ENCODE peak calls at places on chromosomes 1 and 21, in six cellular contexts. One of them, this sample, is unnamed.

GRCh38 chr1:1073743-1074587 is at the start of gene RNF223:
- DNase-seq in IMR-90: no peak
- DNase-seq in neuronal stem cell: no peak
- DNase-seq in trophoblast cell: peak; percentile 98
- DNase-seq in mesenchymal stem cell: no peak
- DNase-seq in H1: no peak
- DNase-seq in this sample: no peak

GRCh38 chr1:25746299-25747045 is 53.5 kb upstream of the SELENON start:
- DNase-seq in IMR-90: no peak
- DNase-seq in neuronal stem cell: no peak
- DNase-seq in trophoblast cell: no peak
- DNase-seq in mesenchymal stem cell: no peak
- DNase-seq in H1: no peak
- DNase-seq in this sample: no peak

GRCh38 chr1:3060601-3061551 is 8.1 kb upstream of the PRDM16 start:
- DNase-seq in IMR-90: no peak
- DNase-seq in neuronal stem cell: no peak
- DNase-seq in trophoblast cell: no peak
- DNase-seq in mesenchymal stem cell: no peak
- DNase-seq in H1: no peak
- DNase-seq in this sample: peak; percentile 46

GRCh38 chr1:18468570-18468969 is 12.2 kb upstream of the KLHDC7A start:
- DNase-seq in IMR-90: no peak
- DNase-seq in neuronal stem cell: no peak
- DNase-seq in trophoblast cell: no peak
- DNase-seq in mesenchymal stem cell: no peak
- DNase-seq in H1: no peak
- DNase-seq in this sample: peak; percentile 36

GRCh38 chr1:31762726-31763670 is 1.1 kb downstream of the ADGRB2 start:
- DNase-seq in IMR-90: peak; percentile 27
- DNase-seq in neuronal stem cell: peak; percentile 72
- DNase-seq in trophoblast cell: no peak
- DNase-seq in mesenchymal stem cell: peak; percentile 67
- DNase-seq in H1: no peak
- DNase-seq in this sample: peak; percentile 82

GRCh38 chr1:87252406-87252805 is 76.3 kb upstream of the LMO4 start:
- DNase-seq in IMR-90: peak; percentile 76
- DNase-seq in neuronal stem cell: no peak
- DNase-seq in trophoblast cell: no peak
- DNase-seq in mesenchymal stem cell: peak; percentile 27
- DNase-seq in H1: no peak
- DNase-seq in this sample: no peak

GRCh38 chr1:162159515-162159914 is 90.0 kb downstream of the NOS1AP start:
- DNase-seq in IMR-90: no peak
- DNase-seq in neuronal stem cell: no peak
- DNase-seq in trophoblast cell: no peak
- DNase-seq in mesenchymal stem cell: no peak
- DNase-seq in H1: no peak
- DNase-seq in this sample: no peak

GRCh38 chr1:113541108-113541507 is 150.8 kb downstream of the MAGI3 start:
- DNase-seq in IMR-90: no peak
- DNase-seq in neuronal stem cell: no peak
- DNase-seq in trophoblast cell: no peak
- DNase-seq in mesenchymal stem cell: no peak
- DNase-seq in H1: no peak
- DNase-seq in this sample: no peak

GRCh38 chr1:88813474-88813873 is 77.9 kb downstream of the GTF2B start:
- DNase-seq in IMR-90: no peak
- DNase-seq in neuronal stem cell: no peak
- DNase-seq in trophoblast cell: no peak
- DNase-seq in mesenchymal stem cell: no peak
- DNase-seq in H1: no peak
- DNase-seq in this sample: no peak

GRCh38 chr1:100927276-100927675 is 31.4 kb downstream of the SLC30A7 start:
- DNase-seq in IMR-90: no peak
- DNase-seq in neuronal stem cell: no peak
- DNase-seq in trophoblast cell: no peak
- DNase-seq in mesenchymal stem cell: no peak
- DNase-seq in H1: no peak
- DNase-seq in this sample: peak; percentile 24

GRCh38 chr1:207020016-207020708 is 12.4 kb downstream of the C1orf116 start:
- DNase-seq in IMR-90: no peak
- DNase-seq in neuronal stem cell: no peak
- DNase-seq in trophoblast cell: no peak
- DNase-seq in mesenchymal stem cell: no peak
- DNase-seq in H1: no peak
- DNase-seq in this sample: no peak

GRCh38 chr1:96820111-96820510 is 98.5 kb downstream of the PTBP2 start:
- DNase-seq in IMR-90: peak; percentile 10
- DNase-seq in neuronal stem cell: no peak
- DNase-seq in trophoblast cell: no peak
- DNase-seq in mesenchymal stem cell: no peak
- DNase-seq in H1: no peak
- DNase-seq in this sample: no peak

GRCh38 chr21:34669149-34669879 is 520 bp downstream of the CLIC6 start:
- DNase-seq in IMR-90: no peak
- DNase-seq in neuronal stem cell: peak; percentile 18
- DNase-seq in trophoblast cell: no peak
- DNase-seq in mesenchymal stem cell: no peak
- DNase-seq in H1: no peak
- DNase-seq in this sample: peak; percentile 44

GRCh38 chr1:19643113-19643512 is 998 bp upstream of the NBL1 start:
- DNase-seq in IMR-90: no peak
- DNase-seq in neuronal stem cell: no peak
- DNase-seq in trophoblast cell: peak; percentile 8
- DNase-seq in mesenchymal stem cell: peak; percentile 37
- DNase-seq in H1: no peak
- DNase-seq in this sample: no peak

GRCh38 chr21:38956791-38957571 is 151.3 kb downstream of the ETS2 start:
- DNase-seq in IMR-90: peak; percentile 40
- DNase-seq in neuronal stem cell: no peak
- DNase-seq in trophoblast cell: no peak
- DNase-seq in mesenchymal stem cell: peak; percentile 43
- DNase-seq in H1: no peak
- DNase-seq in this sample: no peak

GRCh38 chr1:234727018-234727757 is 117.2 kb upstream of the IRF2BP2 start:
- DNase-seq in IMR-90: peak; percentile 29
- DNase-seq in neuronal stem cell: no peak
- DNase-seq in trophoblast cell: no peak
- DNase-seq in mesenchymal stem cell: no peak
- DNase-seq in H1: no peak
- DNase-seq in this sample: peak; percentile 35

GRCh38 chr1:112359961-112360767 is 35.9 kb upstream of the CTTNBP2NL start:
- DNase-seq in IMR-90: peak; percentile 71
- DNase-seq in neuronal stem cell: peak; percentile 38
- DNase-seq in trophoblast cell: peak; percentile 91
- DNase-seq in mesenchymal stem cell: peak; percentile 88
- DNase-seq in H1: peak; percentile 15
- DNase-seq in this sample: peak; percentile 85

GRCh38 chr1:164768619-164769018 is 209.6 kb downstream of the PBX1 start:
- DNase-seq in IMR-90: no peak
- DNase-seq in neuronal stem cell: no peak
- DNase-seq in trophoblast cell: no peak
- DNase-seq in mesenchymal stem cell: no peak
- DNase-seq in H1: no peak
- DNase-seq in this sample: peak; percentile 38

GRCh38 chr1:84870591-84870990 is 22.4 kb downstream of the LPAR3 start:
- DNase-seq in IMR-90: no peak
- DNase-seq in neuronal stem cell: no peak
- DNase-seq in trophoblast cell: no peak
- DNase-seq in mesenchymal stem cell: no peak
- DNase-seq in H1: no peak
- DNase-seq in this sample: no peak

GRCh38 chr1:39732730-39733129 is 6.0 kb upstream of the PPIE start:
- DNase-seq in IMR-90: peak; percentile 12
- DNase-seq in neuronal stem cell: no peak
- DNase-seq in trophoblast cell: no peak
- DNase-seq in mesenchymal stem cell: no peak
- DNase-seq in H1: no peak
- DNase-seq in this sample: no peak

DNA sequence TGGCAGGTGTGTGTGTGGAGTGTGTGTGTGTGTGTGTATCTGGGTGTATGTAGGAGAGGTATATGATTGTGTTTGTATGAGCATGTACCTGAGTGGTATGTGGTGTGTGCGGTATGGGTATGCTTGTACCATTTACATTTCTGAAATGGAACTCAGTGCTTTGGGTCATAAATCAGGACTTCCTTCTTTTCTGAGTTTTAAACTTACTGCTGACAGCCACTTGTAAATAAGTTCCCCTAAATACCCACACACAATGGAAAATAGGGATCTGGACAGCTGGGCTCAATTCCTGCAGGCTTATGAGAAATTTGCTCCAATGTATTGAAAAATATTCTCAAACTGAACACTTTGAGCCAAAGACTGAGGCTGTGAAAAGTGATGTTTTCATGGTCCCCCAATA is 293.6 kb downstream of the HLX start:
- DNase-seq in IMR-90: no peak
- DNase-seq in neuronal stem cell: no peak
- DNase-seq in trophoblast cell: no peak
- DNase-seq in mesenchymal stem cell: no peak
- DNase-seq in H1: no peak
- DNase-seq in this sample: no peak
- H2BK5ac ChIP-seq in IMR-90: no peak overlapping the region
- H2BK5ac ChIP-seq in neuronal stem cell: no peak overlapping the region
- H2BK5ac ChIP-seq in trophoblast cell: no peak overlapping the region
- H2BK5ac ChIP-seq in mesenchymal stem cell: no peak overlapping the region
- H2BK5ac ChIP-seq in H1: peak overlapping the region; percentile 60
- H2BK5ac ChIP-seq in this sample: no peak overlapping the region

DNA sequence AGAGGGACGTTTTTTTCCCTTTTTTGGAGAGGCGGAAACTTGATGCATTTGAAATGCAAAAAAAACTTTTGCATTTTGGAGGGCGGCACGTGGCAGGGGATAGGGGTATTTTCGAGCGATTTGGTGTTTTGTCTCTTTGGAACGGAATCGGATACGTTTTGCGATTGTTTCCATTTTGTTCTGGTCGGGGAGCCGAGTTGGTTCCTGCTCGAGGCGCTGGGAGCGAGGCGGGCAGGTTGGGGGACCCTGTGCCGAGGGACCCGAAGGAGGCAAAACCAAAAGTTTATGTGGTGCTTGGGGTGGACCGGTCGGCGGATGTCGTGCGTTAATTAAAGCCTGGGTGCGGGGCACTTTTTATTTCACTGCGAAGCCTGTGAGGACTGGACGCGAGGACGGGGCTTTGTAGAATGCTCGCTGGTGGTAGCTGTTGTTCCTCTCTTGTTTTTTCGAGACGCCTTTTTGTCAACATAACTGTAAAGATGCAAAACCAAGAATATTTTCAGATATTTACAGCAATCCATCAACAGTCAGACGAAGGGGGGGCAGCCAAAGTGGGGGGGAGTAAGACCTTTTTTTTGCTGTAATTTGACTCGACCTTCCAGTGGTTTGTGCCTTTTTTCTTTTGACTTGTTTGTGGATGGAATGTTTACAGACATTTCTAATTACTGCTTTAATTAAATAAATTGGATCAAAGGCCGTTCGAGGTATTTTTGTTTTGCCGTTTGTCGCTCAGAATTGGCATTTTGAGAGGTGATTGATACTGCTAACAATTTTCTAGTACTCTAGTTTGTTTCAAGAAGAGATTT is 1.0 kb downstream of the H3-3A start:
- DNase-seq in IMR-90: peak; percentile 28
- DNase-seq in neuronal stem cell: peak; percentile 45
- DNase-seq in trophoblast cell: peak; percentile 41
- DNase-seq in mesenchymal stem cell: peak; percentile 68
- DNase-seq in H1: no peak
- DNase-seq in this sample: peak; percentile 64
- H3K4ac ChIP-seq in IMR-90: peak overlapping the region; percentile 61
- H3K4ac ChIP-seq in neuronal stem cell: no peak overlapping the region
- H3K4ac ChIP-seq in trophoblast cell: peak overlapping the region; percentile 98
- H3K4ac ChIP-seq in mesenchymal stem cell: no peak overlapping the region
- H3K4ac ChIP-seq in H1: peak overlapping the region; percentile 27
- H3K4ac ChIP-seq in this sample: peak overlapping the region; percentile 92

GRCh38 chr21:45378258-45378966 is 26.6 kb upstream of the COL18A1 start:
- DNase-seq in IMR-90: peak; percentile 57
- DNase-seq in neuronal stem cell: peak; percentile 75
- DNase-seq in trophoblast cell: no peak
- DNase-seq in mesenchymal stem cell: peak; percentile 68
- DNase-seq in H1: peak; percentile 57
- DNase-seq in this sample: peak; percentile 76
- H3K18ac ChIP-seq in IMR-90: peak overlapping the region; percentile 74
- H3K18ac ChIP-seq in neuronal stem cell: peak overlapping the region; percentile 92
- H3K18ac ChIP-seq in trophoblast cell: no peak overlapping the region
- H3K18ac ChIP-seq in mesenchymal stem cell: peak overlapping the region; percentile 87
- H3K18ac ChIP-seq in H1: peak overlapping the region; percentile 55
- H3K18ac ChIP-seq in this sample: no peak overlapping the region

GRCh38 chr1:67089685-67090208 is 35.8 kb upstream of the SLC35D1 start:
- DNase-seq in IMR-90: no peak
- DNase-seq in neuronal stem cell: no peak
- DNase-seq in trophoblast cell: no peak
- DNase-seq in mesenchymal stem cell: no peak
- DNase-seq in H1: no peak
- DNase-seq in this sample: no peak

GRCh38 chr1:67088440-67088839 is 34.5 kb upstream of the SLC35D1 start:
- DNase-seq in IMR-90: no peak
- DNase-seq in neuronal stem cell: no peak
- DNase-seq in trophoblast cell: no peak
- DNase-seq in mesenchymal stem cell: no peak
- DNase-seq in H1: no peak
- DNase-seq in this sample: no peak

GRCh38 chr1:67097305-67097704 is 37.5 kb downstream of the C1orf141 start:
- DNase-seq in IMR-90: no peak
- DNase-seq in neuronal stem cell: peak; percentile 17
- DNase-seq in trophoblast cell: no peak
- DNase-seq in mesenchymal stem cell: no peak
- DNase-seq in H1: peak; percentile 13
- DNase-seq in this sample: peak; percentile 66

DNA sequence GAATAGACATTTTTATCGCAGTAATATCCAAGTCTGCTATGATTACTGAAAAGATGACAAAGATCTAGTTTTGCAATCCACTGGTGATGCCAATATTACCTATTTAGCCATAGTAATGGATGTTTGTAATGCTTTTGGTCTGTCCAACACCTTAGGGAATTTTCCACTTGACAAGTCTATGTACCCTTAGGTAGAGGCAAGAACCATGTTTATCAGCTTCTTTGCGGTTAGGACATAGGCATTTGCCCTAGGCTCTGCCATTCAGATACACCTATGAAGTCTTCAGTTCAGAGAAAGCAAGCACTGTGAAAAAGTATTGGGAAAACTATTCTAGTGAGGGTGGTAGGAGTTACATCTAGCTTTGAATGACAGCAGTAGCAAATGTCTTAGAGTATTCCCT is 40.2 kb upstream of the SLC35D1 start:
- DNase-seq in IMR-90: no peak
- DNase-seq in neuronal stem cell: no peak
- DNase-seq in trophoblast cell: peak; percentile 94
- DNase-seq in mesenchymal stem cell: no peak
- DNase-seq in H1: no peak
- DNase-seq in this sample: no peak
- H2BK5ac ChIP-seq in IMR-90: no peak overlapping the region
- H2BK5ac ChIP-seq in neuronal stem cell: no peak overlapping the region
- H2BK5ac ChIP-seq in trophoblast cell: no peak overlapping the region
- H2BK5ac ChIP-seq in mesenchymal stem cell: no peak overlapping the region
- H2BK5ac ChIP-seq in H1: no peak overlapping the region
- H2BK5ac ChIP-seq in this sample: no peak overlapping the region